ENCODE peak calls at places on chromosomes 5 and 9, in eight cellular contexts. One of them, this sample, is unnamed.

GRCh38 chr5:172689801-172690200 is 48.7 kb downstream of the NEURL1B start:
- DNase-seq in stomach: no peak
- DNase-seq in HL-60: no peak
- DNase-seq in HCT116: no peak
- DNase-seq in SK-N-SH: no peak
- DNase-seq in spleen: peak; percentile 70
- DNase-seq in suprapubic skin: no peak
- DNase-seq in GM23338: no peak
- DNase-seq in this sample: no peak

GRCh38 chr9:5388026-5388806 is 48.5 kb upstream of the RLN1 start:
- DNase-seq in stomach: no peak
- DNase-seq in HL-60: no peak
- DNase-seq in HCT116: no peak
- DNase-seq in SK-N-SH: no peak
- DNase-seq in spleen: no peak
- DNase-seq in suprapubic skin: no peak
- DNase-seq in GM23338: peak; percentile 5
- DNase-seq in this sample: no peak

GRCh38 chr5:31620071-31620470 is 18.9 kb upstream of the PDZD2 start:
- DNase-seq in stomach: no peak
- DNase-seq in HL-60: no peak
- DNase-seq in HCT116: no peak
- DNase-seq in SK-N-SH: no peak
- DNase-seq in spleen: no peak
- DNase-seq in suprapubic skin: no peak
- DNase-seq in GM23338: no peak
- DNase-seq in this sample: no peak

GRCh38 chr5:153463806-153464205 is 26.7 kb upstream of the GRIA1 start:
- DNase-seq in stomach: no peak
- DNase-seq in HL-60: no peak
- DNase-seq in HCT116: no peak
- DNase-seq in SK-N-SH: no peak
- DNase-seq in spleen: no peak
- DNase-seq in suprapubic skin: no peak
- DNase-seq in GM23338: no peak
- DNase-seq in this sample: no peak

GRCh38 chr9:124849801-124850200 is 3.5 kb upstream of the WDR38 start:
- DNase-seq in stomach: no peak
- DNase-seq in HL-60: no peak
- DNase-seq in HCT116: no peak
- DNase-seq in SK-N-SH: no peak
- DNase-seq in spleen: no peak
- DNase-seq in suprapubic skin: no peak
- DNase-seq in GM23338: no peak
- DNase-seq in this sample: no peak

GRCh38 chr5:60366489-60366888 is 333.5 kb downstream of the DEPDC1B start:
- DNase-seq in stomach: no peak
- DNase-seq in HL-60: no peak
- DNase-seq in HCT116: no peak
- DNase-seq in SK-N-SH: no peak
- DNase-seq in spleen: no peak
- DNase-seq in suprapubic skin: no peak
- DNase-seq in GM23338: no peak
- DNase-seq in this sample: no peak

GRCh38 chr9:37902804-37903580 is 935 bp downstream of the SLC25A51 start:
- DNase-seq in stomach: no peak
- DNase-seq in HL-60: no peak
- DNase-seq in HCT116: no peak
- DNase-seq in SK-N-SH: no peak
- DNase-seq in spleen: peak; percentile 22
- DNase-seq in suprapubic skin: peak; percentile 7
- DNase-seq in GM23338: no peak
- DNase-seq in this sample: no peak

GRCh38 chr5:65394078-65394477 is 87.6 kb downstream of the ADAMTS6 start:
- DNase-seq in stomach: no peak
- DNase-seq in HL-60: no peak
- DNase-seq in HCT116: no peak
- DNase-seq in SK-N-SH: no peak
- DNase-seq in spleen: peak; percentile 27
- DNase-seq in suprapubic skin: no peak
- DNase-seq in GM23338: no peak
- DNase-seq in this sample: no peak

GRCh38 chr9:90127923-90128322 is 514.7 kb downstream of the DIRAS2 start:
- DNase-seq in stomach: no peak
- DNase-seq in HL-60: no peak
- DNase-seq in HCT116: no peak
- DNase-seq in SK-N-SH: no peak
- DNase-seq in spleen: no peak
- DNase-seq in suprapubic skin: no peak
- DNase-seq in GM23338: no peak
- DNase-seq in this sample: no peak

GRCh38 chr5:124253421-124253820 is 493.0 kb downstream of the ZNF608 start:
- DNase-seq in stomach: no peak
- DNase-seq in HL-60: no peak
- DNase-seq in HCT116: no peak
- DNase-seq in SK-N-SH: no peak
- DNase-seq in spleen: no peak
- DNase-seq in suprapubic skin: no peak
- DNase-seq in GM23338: no peak
- DNase-seq in this sample: no peak

GRCh38 chr5:136108131-136108739 is 24.4 kb upstream of the SMAD5 start:
- DNase-seq in stomach: no peak
- DNase-seq in HL-60: no peak
- DNase-seq in HCT116: no peak
- DNase-seq in SK-N-SH: no peak
- DNase-seq in spleen: no peak
- DNase-seq in suprapubic skin: no peak
- DNase-seq in GM23338: no peak
- DNase-seq in this sample: peak; percentile 79

GRCh38 chr9:81968026-81968425 is 20.5 kb upstream of the SPATA31D1 start:
- DNase-seq in stomach: no peak
- DNase-seq in HL-60: no peak
- DNase-seq in HCT116: no peak
- DNase-seq in SK-N-SH: no peak
- DNase-seq in spleen: no peak
- DNase-seq in suprapubic skin: no peak
- DNase-seq in GM23338: no peak
- DNase-seq in this sample: peak; percentile 29

GRCh38 chr9:99129091-99129490 is 24.2 kb downstream of the TGFBR1 start:
- DNase-seq in stomach: no peak
- DNase-seq in HL-60: no peak
- DNase-seq in HCT116: no peak
- DNase-seq in SK-N-SH: no peak
- DNase-seq in spleen: no peak
- DNase-seq in suprapubic skin: no peak
- DNase-seq in GM23338: no peak
- DNase-seq in this sample: no peak

GRCh38 chr5:142521706-142522105 is 164.2 kb downstream of the FGF1 start:
- DNase-seq in stomach: no peak
- DNase-seq in HL-60: no peak
- DNase-seq in HCT116: no peak
- DNase-seq in SK-N-SH: no peak
- DNase-seq in spleen: no peak
- DNase-seq in suprapubic skin: no peak
- DNase-seq in GM23338: no peak
- DNase-seq in this sample: no peak

GRCh38 chr5:14663734-14664269 is 716 bp upstream of the OTULIN start:
- DNase-seq in stomach: no peak
- DNase-seq in HL-60: no peak
- DNase-seq in HCT116: no peak
- DNase-seq in SK-N-SH: peak; percentile 54
- DNase-seq in spleen: peak; percentile 83
- DNase-seq in suprapubic skin: no peak
- DNase-seq in GM23338: no peak
- DNase-seq in this sample: no peak

GRCh38 chr9:20811872-20812271 is 127.8 kb downstream of the FOCAD start:
- DNase-seq in stomach: no peak
- DNase-seq in HL-60: no peak
- DNase-seq in HCT116: no peak
- DNase-seq in SK-N-SH: no peak
- DNase-seq in spleen: no peak
- DNase-seq in suprapubic skin: no peak
- DNase-seq in GM23338: no peak
- DNase-seq in this sample: no peak

GRCh38 chr5:62977641-62978040 is 399.0 kb downstream of the LRRC70 start:
- DNase-seq in stomach: no peak
- DNase-seq in HL-60: no peak
- DNase-seq in HCT116: no peak
- DNase-seq in SK-N-SH: no peak
- DNase-seq in spleen: no peak
- DNase-seq in suprapubic skin: no peak
- DNase-seq in GM23338: peak; percentile 71
- DNase-seq in this sample: no peak

GRCh38 chr9:15512204-15512603 is 1.4 kb upstream of the PSIP1 start:
- DNase-seq in stomach: no peak
- DNase-seq in HL-60: no peak
- DNase-seq in HCT116: no peak
- DNase-seq in SK-N-SH: no peak
- DNase-seq in spleen: no peak
- DNase-seq in suprapubic skin: no peak
- DNase-seq in GM23338: peak; percentile 13
- DNase-seq in this sample: no peak

GRCh38 chr9:3906437-3907213 is 380.8 kb upstream of the RFX3 start:
- DNase-seq in stomach: no peak
- DNase-seq in HL-60: no peak
- DNase-seq in HCT116: peak; percentile 43
- DNase-seq in SK-N-SH: peak; percentile 6
- DNase-seq in spleen: no peak
- DNase-seq in suprapubic skin: no peak
- DNase-seq in GM23338: no peak
- DNase-seq in this sample: no peak

GRCh38 chr5:117302949-117303348 is 728.3 kb upstream of the SEMA6A start:
- DNase-seq in stomach: no peak
- DNase-seq in HL-60: no peak
- DNase-seq in HCT116: no peak
- DNase-seq in SK-N-SH: no peak
- DNase-seq in spleen: no peak
- DNase-seq in suprapubic skin: no peak
- DNase-seq in GM23338: no peak
- DNase-seq in this sample: no peak

GRCh38 chr9:92668746-92669526 is 995 bp downstream of the IPPK start:
- DNase-seq in stomach: no peak
- DNase-seq in HL-60: no peak
- DNase-seq in HCT116: no peak
- DNase-seq in SK-N-SH: peak; percentile 53
- DNase-seq in spleen: peak; percentile 80
- DNase-seq in suprapubic skin: peak; percentile 82
- DNase-seq in GM23338: peak; percentile 46
- DNase-seq in this sample: peak; percentile 69

GRCh38 chr5:171606414-171607024 is 179.1 kb upstream of the SMIM23 start:
- DNase-seq in stomach: no peak
- DNase-seq in HL-60: peak; percentile 51
- DNase-seq in HCT116: peak; percentile 67
- DNase-seq in SK-N-SH: no peak
- DNase-seq in spleen: no peak
- DNase-seq in suprapubic skin: no peak
- DNase-seq in GM23338: peak; percentile 43
- DNase-seq in this sample: no peak

GRCh38 chr9:93218161-93218560 is 34.2 kb downstream of the WNK2 start:
- DNase-seq in stomach: no peak
- DNase-seq in HL-60: no peak
- DNase-seq in HCT116: no peak
- DNase-seq in SK-N-SH: no peak
- DNase-seq in spleen: peak; percentile 71
- DNase-seq in suprapubic skin: no peak
- DNase-seq in GM23338: no peak
- DNase-seq in this sample: no peak

GRCh38 chr9:133686642-133687575 is 50.7 kb downstream of the DBH start:
- DNase-seq in stomach: no peak
- DNase-seq in HL-60: no peak
- DNase-seq in HCT116: no peak
- DNase-seq in SK-N-SH: no peak
- DNase-seq in spleen: peak; percentile 41
- DNase-seq in suprapubic skin: no peak
- DNase-seq in GM23338: no peak
- DNase-seq in this sample: no peak

GRCh38 chr5:147084702-147085101 is 150.1 kb upstream of the STK32A start:
- DNase-seq in stomach: peak; percentile 48
- DNase-seq in HL-60: no peak
- DNase-seq in HCT116: no peak
- DNase-seq in SK-N-SH: no peak
- DNase-seq in spleen: no peak
- DNase-seq in suprapubic skin: no peak
- DNase-seq in GM23338: no peak
- DNase-seq in this sample: no peak

GRCh38 chr5:179337227-179338122 is 7.8 kb downstream of the ADAMTS2 start:
- DNase-seq in stomach: no peak
- DNase-seq in HL-60: no peak
- DNase-seq in HCT116: no peak
- DNase-seq in SK-N-SH: no peak
- DNase-seq in spleen: peak; percentile 61
- DNase-seq in suprapubic skin: no peak
- DNase-seq in GM23338: no peak
- DNase-seq in this sample: no peak
- H3K4me3 ChIP-seq in stomach: no peak overlapping the region
- H3K4me3 ChIP-seq in HL-60: no peak overlapping the region
- H3K4me3 ChIP-seq in HCT116: no peak overlapping the region
- H3K4me3 ChIP-seq in SK-N-SH: no peak overlapping the region
- H3K4me3 ChIP-seq in spleen: no peak overlapping the region
- H3K4me3 ChIP-seq in suprapubic skin: no peak overlapping the region
- H3K4me3 ChIP-seq in GM23338: no peak overlapping the region
- H3K4me3 ChIP-seq in this sample: no peak overlapping the region

GRCh38 chr5:7976411-7977190 is 107.7 kb downstream of the MTRR start:
- DNase-seq in stomach: no peak
- DNase-seq in HL-60: no peak
- DNase-seq in HCT116: no peak
- DNase-seq in SK-N-SH: no peak
- DNase-seq in spleen: no peak
- DNase-seq in suprapubic skin: no peak
- DNase-seq in GM23338: no peak
- DNase-seq in this sample: no peak
- TF ChIP-seq POLR2AphosphoS5 in stomach: no peak
- TF ChIP-seq POLR2AphosphoS5 in HL-60: no peak
- TF ChIP-seq POLR2AphosphoS5 in HCT116: no peak
- TF ChIP-seq POLR2AphosphoS5 in SK-N-SH: no peak
- TF ChIP-seq POLR2AphosphoS5 in spleen: no peak
- TF ChIP-seq POLR2AphosphoS5 in suprapubic skin: no peak
- TF ChIP-seq POLR2AphosphoS5 in GM23338: no peak
- TF ChIP-seq POLR2AphosphoS5 in this sample: no peak

DNA sequence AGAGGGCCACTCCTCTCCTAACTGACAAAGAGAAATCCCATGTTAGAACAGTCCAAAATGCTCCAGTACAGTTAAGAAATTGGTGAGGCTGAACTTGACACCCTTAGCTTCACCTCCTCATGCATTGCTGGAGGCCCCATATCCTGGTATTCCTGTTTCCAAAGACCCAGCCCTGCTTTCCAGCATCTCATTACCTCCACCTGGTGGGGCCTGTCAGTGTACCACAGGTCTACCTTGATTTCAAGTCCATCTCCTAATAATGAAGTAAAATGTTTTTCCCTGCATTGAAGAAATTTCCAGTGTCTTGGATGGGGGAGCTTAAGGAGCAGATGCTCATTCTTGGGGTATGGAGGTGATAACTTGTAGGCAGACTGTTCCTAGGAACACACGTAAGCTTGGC is 70.6 kb upstream of the S1PR3 start:
- DNase-seq in stomach: no peak
- DNase-seq in HL-60: no peak
- DNase-seq in HCT116: no peak
- DNase-seq in SK-N-SH: no peak
- DNase-seq in spleen: no peak
- DNase-seq in suprapubic skin: no peak
- DNase-seq in GM23338: peak; percentile 10
- DNase-seq in this sample: no peak
- H3K4me3 ChIP-seq in stomach: no peak overlapping the region
- H3K4me3 ChIP-seq in HL-60: no peak overlapping the region
- H3K4me3 ChIP-seq in HCT116: no peak overlapping the region
- H3K4me3 ChIP-seq in SK-N-SH: no peak overlapping the region
- H3K4me3 ChIP-seq in spleen: no peak overlapping the region
- H3K4me3 ChIP-seq in suprapubic skin: no peak overlapping the region
- H3K4me3 ChIP-seq in GM23338: no peak overlapping the region
- H3K4me3 ChIP-seq in this sample: no peak overlapping the region

GRCh38 chr5:125696762-125697161 is 726.4 kb upstream of the GRAMD2B start:
- DNase-seq in stomach: no peak
- DNase-seq in HL-60: no peak
- DNase-seq in HCT116: no peak
- DNase-seq in SK-N-SH: peak; percentile 33
- DNase-seq in spleen: no peak
- DNase-seq in suprapubic skin: no peak
- DNase-seq in GM23338: no peak
- DNase-seq in this sample: no peak
- TF ChIP-seq POLR2AphosphoS5 in stomach: no peak
- TF ChIP-seq POLR2AphosphoS5 in HL-60: no peak
- TF ChIP-seq POLR2AphosphoS5 in HCT116: no peak
- TF ChIP-seq POLR2AphosphoS5 in SK-N-SH: peak; percentile 80
- TF ChIP-seq POLR2AphosphoS5 in spleen: no peak
- TF ChIP-seq POLR2AphosphoS5 in suprapubic skin: no peak
- TF ChIP-seq POLR2AphosphoS5 in GM23338: no peak
- TF ChIP-seq POLR2AphosphoS5 in this sample: no peak

This sample was measured in vagina.